ENCODE peak calls at places on chromosome 14, in four cellular contexts. One of them, this sample, is unnamed. For H3K4me1, the result is how much of the 10 kb centered on the place peaks cover.

GRCh38 chr14:56686416-56686815 is 106.8 kb downstream of the TMEM260 start:
- DNase-seq in endothelial cell of umbilical vein: no peak
- DNase-seq in CD4-positive, alpha-beta memory T cell: no peak
- DNase-seq in PC-3: peak
- DNase-seq in this sample: no peak

GRCh38 chr14:86787782-86788181 is 1205.2 kb downstream of the GALC start:
- DNase-seq in PC-3: peak
- DNase-seq in endothelial cell of umbilical vein: no peak
- DNase-seq in CD4-positive, alpha-beta memory T cell: no peak
- DNase-seq in this sample: no peak

GRCh38 chr14:98182385-98183055 is 1089.5 kb downstream of the BCL11B start:
- DNase-seq in CD4-positive, alpha-beta memory T cell: no peak
- DNase-seq in PC-3: peak
- DNase-seq in endothelial cell of umbilical vein: no peak
- DNase-seq in this sample: no peak

GRCh38 chr14:22478670-22479069 is 110.4 kb downstream of the DAD1 start:
- DNase-seq in endothelial cell of umbilical vein: no peak
- DNase-seq in PC-3: no peak
- DNase-seq in CD4-positive, alpha-beta memory T cell: no peak
- DNase-seq in this sample: no peak

GRCh38 chr14:26773906-26774593 is 176.2 kb upstream of the NOVA1 start:
- DNase-seq in PC-3: peak
- DNase-seq in CD4-positive, alpha-beta memory T cell: no peak
- DNase-seq in endothelial cell of umbilical vein: peak
- DNase-seq in this sample: no peak

GRCh38 chr14:100274250-100274649 is 32.0 kb downstream of the SLC25A29 start:
- DNase-seq in endothelial cell of umbilical vein: no peak
- DNase-seq in PC-3: no peak
- DNase-seq in CD4-positive, alpha-beta memory T cell: no peak
- DNase-seq in this sample: no peak

GRCh38 chr14:92959189-92959531 is 36.2 kb downstream of the CHGA start:
- DNase-seq in PC-3: no peak
- DNase-seq in endothelial cell of umbilical vein: no peak
- DNase-seq in CD4-positive, alpha-beta memory T cell: no peak
- DNase-seq in this sample: no peak

GRCh38 chr14:20857630-20858261 is 33.4 kb upstream of the RNASE3 start:
- DNase-seq in PC-3: peak
- DNase-seq in CD4-positive, alpha-beta memory T cell: peak
- DNase-seq in endothelial cell of umbilical vein: peak
- DNase-seq in this sample: peak

GRCh38 chr14:95156765-95157194 is 549 bp downstream of the DICER1 start:
- DNase-seq in endothelial cell of umbilical vein: peak
- DNase-seq in CD4-positive, alpha-beta memory T cell: no peak
- DNase-seq in PC-3: peak
- DNase-seq in this sample: peak

GRCh38 chr14:95460647-95461478 is 55.6 kb downstream of the SYNE3 start:
- DNase-seq in CD4-positive, alpha-beta memory T cell: no peak
- DNase-seq in endothelial cell of umbilical vein: peak
- DNase-seq in PC-3: peak
- DNase-seq in this sample: no peak

GRCh38 chr14:69698572-69698971 is 68.4 kb upstream of the SRSF5 start:
- DNase-seq in endothelial cell of umbilical vein: no peak
- DNase-seq in CD4-positive, alpha-beta memory T cell: no peak
- DNase-seq in PC-3: no peak
- DNase-seq in this sample: no peak

GRCh38 chr14:69699743-69700309 is 67.1 kb upstream of the SRSF5 start:
- DNase-seq in PC-3: no peak
- DNase-seq in endothelial cell of umbilical vein: no peak
- DNase-seq in CD4-positive, alpha-beta memory T cell: no peak
- DNase-seq in this sample: no peak

GRCh38 chr14:69701269-69701668 is 65.7 kb upstream of the SRSF5 start:
- DNase-seq in endothelial cell of umbilical vein: no peak
- DNase-seq in PC-3: no peak
- DNase-seq in CD4-positive, alpha-beta memory T cell: no peak
- DNase-seq in this sample: no peak

GRCh38 chr14:69701857-69702256 is 65.1 kb upstream of the SRSF5 start:
- DNase-seq in CD4-positive, alpha-beta memory T cell: no peak
- DNase-seq in endothelial cell of umbilical vein: peak
- DNase-seq in PC-3: no peak
- DNase-seq in this sample: peak

GRCh38 chr14:69700609-69701008 is 66.3 kb upstream of the SRSF5 start:
- DNase-seq in PC-3: no peak
- DNase-seq in endothelial cell of umbilical vein: no peak
- DNase-seq in CD4-positive, alpha-beta memory T cell: no peak
- DNase-seq in this sample: no peak
- H3K4me1 ChIP-seq in PC-3: under half
- H3K4me1 ChIP-seq in endothelial cell of umbilical vein: under half
- H3K4me1 ChIP-seq in CD4-positive, alpha-beta memory T cell: half or more
- H3K4me1 ChIP-seq in this sample: under half

DNA sequence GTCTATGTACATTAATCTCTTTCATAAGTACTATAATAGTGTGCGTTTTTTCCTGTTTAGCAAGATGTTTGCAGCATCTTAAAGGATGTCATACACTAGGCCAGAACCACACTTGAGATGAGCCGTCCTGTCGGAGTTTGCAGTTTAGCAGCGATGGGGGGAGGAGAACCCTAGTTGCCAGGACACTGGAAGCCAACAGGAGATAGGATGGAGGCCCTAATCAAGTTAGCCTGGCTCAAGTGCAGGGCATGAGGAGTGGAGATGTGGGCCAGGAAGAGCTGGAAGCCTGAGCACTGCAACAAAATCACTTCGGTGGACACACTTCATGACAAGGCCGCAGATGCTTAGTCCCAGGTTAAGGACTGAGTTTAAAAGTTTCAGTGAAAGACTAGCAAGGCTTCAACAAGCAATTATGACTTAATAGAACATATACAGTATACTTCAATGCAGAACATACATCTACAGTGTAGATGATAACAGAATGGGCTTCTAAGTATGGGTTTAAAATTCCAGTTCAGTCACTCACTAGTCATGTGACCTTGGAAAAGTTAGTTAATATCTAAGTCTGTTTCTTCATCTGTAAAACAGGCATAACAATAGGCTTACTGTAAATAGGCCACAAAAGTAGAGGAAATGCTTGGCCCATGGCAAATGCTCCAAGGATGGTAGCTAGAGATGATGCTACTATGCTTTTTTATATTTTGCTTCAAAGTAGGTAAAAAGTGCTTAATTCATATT is 77.1 kb downstream of the PTPN21 start:
- DNase-seq in CD4-positive, alpha-beta memory T cell: no peak
- DNase-seq in PC-3: no peak
- DNase-seq in endothelial cell of umbilical vein: no peak
- DNase-seq in this sample: no peak
- H3K4me1 ChIP-seq in CD4-positive, alpha-beta memory T cell: under half
- H3K4me1 ChIP-seq in PC-3: under half
- H3K4me1 ChIP-seq in endothelial cell of umbilical vein: under half
- H3K4me1 ChIP-seq in this sample: under half

DNA sequence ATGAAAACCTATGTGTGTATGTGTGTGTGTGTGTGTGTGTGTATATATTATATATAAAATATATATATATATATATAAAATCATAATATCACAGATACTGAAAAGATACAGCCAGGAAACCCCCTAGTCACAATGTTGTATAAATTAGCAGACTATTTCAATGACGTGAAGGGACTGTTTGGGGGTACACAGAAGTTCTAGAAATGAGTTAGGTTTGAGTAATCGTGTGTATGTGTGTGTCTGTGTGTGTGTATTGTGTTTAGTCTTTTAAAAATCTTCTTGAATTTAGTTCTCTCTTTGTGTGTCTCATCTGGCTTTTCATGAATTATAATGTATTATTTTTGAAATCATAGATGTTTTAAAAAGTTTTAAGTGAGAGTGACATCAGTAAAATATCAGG is 21.9 kb downstream of the ADAM21 start:
- DNase-seq in CD4-positive, alpha-beta memory T cell: no peak
- DNase-seq in PC-3: no peak
- DNase-seq in endothelial cell of umbilical vein: no peak
- DNase-seq in this sample: no peak
- H3K4me1 ChIP-seq in CD4-positive, alpha-beta memory T cell: under half
- H3K4me1 ChIP-seq in PC-3: under half
- H3K4me1 ChIP-seq in endothelial cell of umbilical vein: under half
- H3K4me1 ChIP-seq in this sample: under half

GRCh38 chr14:93977171-93977570 is 801 bp upstream of the ASB2 start:
- DNase-seq in CD4-positive, alpha-beta memory T cell: no peak
- DNase-seq in PC-3: no peak
- DNase-seq in endothelial cell of umbilical vein: no peak
- DNase-seq in this sample: no peak
- H3K4me1 ChIP-seq in CD4-positive, alpha-beta memory T cell: half or more
- H3K4me1 ChIP-seq in PC-3: under half
- H3K4me1 ChIP-seq in endothelial cell of umbilical vein: under half
- H3K4me1 ChIP-seq in this sample: half or more

GRCh38 chr14:50101417-50101816 is 15.0 kb downstream of the VCPKMT start:
- DNase-seq in endothelial cell of umbilical vein: no peak
- DNase-seq in CD4-positive, alpha-beta memory T cell: no peak
- DNase-seq in PC-3: peak
- DNase-seq in this sample: no peak
- H3K4me1 ChIP-seq in endothelial cell of umbilical vein: under half
- H3K4me1 ChIP-seq in CD4-positive, alpha-beta memory T cell: half or more
- H3K4me1 ChIP-seq in PC-3: under half
- H3K4me1 ChIP-seq in this sample: under half

GRCh38 chr14:103687712-103688111 is 27.5 kb downstream of the XRCC3 start:
- DNase-seq in endothelial cell of umbilical vein: no peak
- DNase-seq in PC-3: no peak
- DNase-seq in CD4-positive, alpha-beta memory T cell: no peak
- DNase-seq in this sample: no peak
- H3K4me1 ChIP-seq in endothelial cell of umbilical vein: under half
- H3K4me1 ChIP-seq in PC-3: under half
- H3K4me1 ChIP-seq in CD4-positive, alpha-beta memory T cell: under half
- H3K4me1 ChIP-seq in this sample: under half

GRCh38 chr14:24337144-24337823 is 2.4 kb upstream of the ADCY4 start:
- DNase-seq in CD4-positive, alpha-beta memory T cell: no peak
- DNase-seq in PC-3: no peak
- DNase-seq in endothelial cell of umbilical vein: no peak
- DNase-seq in this sample: no peak

GRCh38 chr14:24339284-24340151 is at the start of gene RIPK3:
- DNase-seq in endothelial cell of umbilical vein: peak
- DNase-seq in CD4-positive, alpha-beta memory T cell: peak
- DNase-seq in PC-3: no peak
- DNase-seq in this sample: peak

GRCh38 chr14:24337824-24338175 is 2.0 kb downstream of the RIPK3 start:
- DNase-seq in endothelial cell of umbilical vein: no peak
- DNase-seq in PC-3: no peak
- DNase-seq in CD4-positive, alpha-beta memory T cell: no peak
- DNase-seq in this sample: no peak

GRCh38 chr14:24340606-24341005 is 815 bp upstream of the RIPK3 start:
- DNase-seq in PC-3: no peak
- DNase-seq in CD4-positive, alpha-beta memory T cell: no peak
- DNase-seq in endothelial cell of umbilical vein: no peak
- DNase-seq in this sample: no peak

GRCh38 chr14:24338843-24339242 is 948 bp downstream of the RIPK3 start:
- DNase-seq in endothelial cell of umbilical vein: no peak
- DNase-seq in CD4-positive, alpha-beta memory T cell: no peak
- DNase-seq in PC-3: no peak
- DNase-seq in this sample: no peak
- H3K4me1 ChIP-seq in endothelial cell of umbilical vein: under half
- H3K4me1 ChIP-seq in CD4-positive, alpha-beta memory T cell: under half
- H3K4me1 ChIP-seq in PC-3: under half
- H3K4me1 ChIP-seq in this sample: under half

GRCh38 chr14:76918751-76919421 is 92.7 kb downstream of the LRRC74A start:
- DNase-seq in PC-3: peak
- DNase-seq in endothelial cell of umbilical vein: peak
- DNase-seq in CD4-positive, alpha-beta memory T cell: no peak
- DNase-seq in this sample: no peak

GRCh38 chr14:76919431-76919810 is 93.2 kb downstream of the LRRC74A start:
- DNase-seq in CD4-positive, alpha-beta memory T cell: no peak
- DNase-seq in endothelial cell of umbilical vein: no peak
- DNase-seq in PC-3: peak
- DNase-seq in this sample: no peak

GRCh38 chr14:76917158-76917596 is 91.0 kb downstream of the LRRC74A start:
- DNase-seq in endothelial cell of umbilical vein: peak
- DNase-seq in PC-3: peak
- DNase-seq in CD4-positive, alpha-beta memory T cell: no peak
- DNase-seq in this sample: no peak

GRCh38 chr14:76918176-76918750 is 92.1 kb downstream of the LRRC74A start:
- DNase-seq in PC-3: no peak
- DNase-seq in endothelial cell of umbilical vein: peak
- DNase-seq in CD4-positive, alpha-beta memory T cell: no peak
- DNase-seq in this sample: no peak

GRCh38 chr14:76917759-76918175 is 91.6 kb downstream of the LRRC74A start:
- DNase-seq in endothelial cell of umbilical vein: no peak
- DNase-seq in PC-3: no peak
- DNase-seq in CD4-positive, alpha-beta memory T cell: no peak
- DNase-seq in this sample: no peak
- H3K4me1 ChIP-seq in endothelial cell of umbilical vein: under half
- H3K4me1 ChIP-seq in PC-3: half or more
- H3K4me1 ChIP-seq in CD4-positive, alpha-beta memory T cell: under half
- H3K4me1 ChIP-seq in this sample: under half